ENCODE peak calls at places on chromosome 14, in eight cellular contexts. X, I, C, H, M, G, W and Q are unnamed samples.

GRCh38 chr14:34539407-34540180 is at the start of gene EAPP:
- DNase-seq in X (peak), I (peak), C (peak), H (peak), M (peak), G (peak), W (peak), Q (peak)

GRCh38 chr14:61704554-61704953 is 9.2 kb downstream of the HIF1A start:
- DNase-seq in X (no peak), I (no peak), C (no peak), H (no peak), M (no peak), G (no peak), W (no peak), Q (no peak)

GRCh38 chr14:69547701-69548348 is 26.8 kb downstream of the CCDC177 start:
- DNase-seq in X (no peak), I (peak), C (peak), H (no peak), M (no peak), G (peak), W (no peak), Q (no peak)

GRCh38 chr14:34051966-34052657 is 101.2 kb upstream of the EGLN3 start:
- DNase-seq in X (no peak), I (no peak), C (no peak), H (no peak), M (peak), G (no peak), W (peak), Q (no peak)

GRCh38 chr14:20489093-20489994 is 16.0 kb upstream of the RNASE10 start:
- DNase-seq in X (no peak), I (no peak), C (no peak), H (no peak), M (peak), G (no peak), W (no peak), Q (no peak)

GRCh38 chr14:22221508-22221907 is 367.5 kb downstream of the DAD1 start:
- DNase-seq in X (no peak), I (peak), C (peak), H (no peak), M (no peak), G (no peak), W (no peak), Q (no peak)

GRCh38 chr14:61551419-61551818 is 143.9 kb upstream of the HIF1A start:
- DNase-seq in X (no peak), I (no peak), C (no peak), H (no peak), M (no peak), G (no peak), W (no peak), Q (no peak)

GRCh38 chr14:95668235-95668772 is 17.9 kb upstream of the TCL1B start:
- DNase-seq in X (no peak), I (no peak), C (no peak), H (no peak), M (peak), G (no peak), W (no peak), Q (no peak)

GRCh38 chr14:68016243-68016914 is 196.8 kb downstream of the RAD51B start:
- DNase-seq in X (no peak), I (no peak), C (no peak), H (no peak), M (no peak), G (no peak), W (no peak), Q (no peak)

GRCh38 chr14:102187044-102187443 is 47.3 kb downstream of the WDR20 start:
- DNase-seq in X (no peak), I (peak), C (no peak), H (no peak), M (no peak), G (no peak), W (no peak), Q (no peak)

GRCh38 chr14:84036863-84037262 is 1493.1 kb upstream of the FLRT2 start:
- DNase-seq in X (no peak), I (no peak), C (no peak), H (no peak), M (peak), G (no peak), W (no peak), Q (no peak)

GRCh38 chr14:93778856-93779629 is 9.2 kb downstream of the PRIMA1 start:
- DNase-seq in X (peak), I (no peak), C (no peak), H (no peak), M (no peak), G (no peak), W (no peak), Q (no peak)

GRCh38 chr14:72776701-72777255 is 117.1 kb downstream of the DPF3 start:
- DNase-seq in X (no peak), I (peak), C (no peak), H (no peak), M (no peak), G (no peak), W (peak), Q (no peak)

GRCh38 chr14:86787782-86788181 is 1205.2 kb downstream of the GALC start:
- DNase-seq in X (no peak), I (no peak), C (no peak), H (no peak), M (no peak), G (no peak), W (no peak), Q (no peak)

GRCh38 chr14:64760146-64760755 is 56.0 kb downstream of the PLEKHG3 start:
- DNase-seq in X (peak), I (peak), C (peak), H (peak), M (no peak), G (peak), W (no peak), Q (no peak)

GRCh38 chr14:83023369-83023768 is 1489.7 kb upstream of the SEL1L start:
- DNase-seq in X (no peak), I (no peak), C (no peak), H (no peak), M (no peak), G (no peak), W (no peak), Q (no peak)

GRCh38 chr14:22898302-22898894 is 15.4 kb downstream of the REM2 start:
- DNase-seq in X (no peak), I (no peak), C (no peak), H (no peak), M (no peak), G (no peak), W (no peak), Q (no peak)

GRCh38 chr14:55721353-55721752 is 141.3 kb downstream of the KTN1 start:
- DNase-seq in X (no peak), I (no peak), C (no peak), H (no peak), M (no peak), G (no peak), W (no peak), Q (no peak)

DNA sequence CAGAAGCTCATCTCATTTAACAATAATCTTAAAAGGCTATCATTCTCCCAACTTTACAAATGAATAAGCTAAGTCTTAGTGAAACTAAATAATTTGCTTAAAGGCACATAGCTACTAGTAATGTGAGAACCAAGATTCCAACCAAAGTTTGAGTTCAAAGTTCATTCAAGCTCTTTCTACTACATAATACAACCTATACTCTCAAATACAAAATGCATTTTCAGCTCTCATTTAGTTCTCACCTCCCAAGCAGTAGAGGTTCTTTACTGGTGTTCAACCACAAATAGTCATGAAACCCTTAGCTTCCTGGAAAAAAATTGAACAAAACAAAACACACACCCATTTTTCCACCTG is 43.5 kb downstream of the DDHD1 start:
- DNase-seq in X (no peak), I (no peak), C (no peak), H (no peak), M (peak), G (no peak), W (no peak), Q (no peak)
- H3K4me3 ChIP-seq in X (no peak), I (no peak), C (no peak), H (peak), M (peak), G (no peak), W (no peak), Q (no peak)

DNA sequence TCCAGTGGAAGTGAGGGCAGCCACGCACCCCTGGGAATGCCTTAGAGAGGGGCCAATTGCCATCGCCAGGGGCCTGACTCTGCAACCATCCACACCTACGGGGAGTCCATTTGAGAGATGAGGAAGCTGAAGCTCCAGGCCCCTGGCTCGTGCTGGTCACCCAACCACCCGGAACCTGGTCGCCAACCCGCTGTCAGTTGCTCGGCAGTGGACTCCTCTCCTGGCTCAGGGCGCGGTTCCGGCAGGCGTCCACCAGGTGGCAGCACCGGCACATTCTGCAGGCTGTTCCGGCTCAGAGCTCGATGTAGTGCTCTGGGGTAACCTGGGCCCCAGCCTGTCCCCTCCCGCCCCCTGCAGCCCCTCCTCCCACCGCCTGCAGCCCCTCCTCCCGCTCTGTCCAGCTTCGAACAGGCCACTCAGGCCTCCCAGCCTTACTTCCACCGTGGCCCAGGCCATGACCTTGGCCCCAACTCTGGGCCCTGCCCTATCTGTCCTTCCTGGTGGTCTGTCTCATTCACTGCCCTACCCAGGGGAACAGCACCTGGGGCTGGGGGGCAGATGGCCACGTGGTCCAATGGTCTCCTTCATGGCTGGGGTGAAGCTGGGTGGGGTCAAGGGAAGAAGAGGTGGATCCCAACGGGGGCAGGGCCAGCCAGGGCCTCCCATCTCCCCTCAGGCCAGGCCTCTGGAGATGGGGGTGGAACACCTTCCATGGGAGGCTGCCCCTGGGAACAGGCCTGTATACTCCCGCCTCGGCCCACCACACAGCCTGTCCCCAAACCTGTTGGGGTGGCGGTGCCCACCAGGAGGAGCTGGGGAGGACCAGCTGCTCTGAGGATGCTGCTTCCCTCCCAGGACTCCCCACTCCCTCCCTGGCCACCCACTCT is 15.7 kb downstream of the SIVA1 start:
- DNase-seq in X (peak), I (peak), C (peak), H (peak), M (peak), G (peak), W (peak), Q (peak)
- TF ChIP-seq POLR2AphosphoS5 in X (no peak), I (peak), C (no peak), H (peak), M (no peak), G (no peak), W (peak), Q (peak)

GRCh38 chr14:76261371-76261811 is 109.7 kb downstream of the GPATCH2L start:
- DNase-seq in X (no peak), I (no peak), C (no peak), H (no peak), M (no peak), G (no peak), W (no peak), Q (no peak)
- H3K4me3 ChIP-seq in X (no peak), I (peak), C (no peak), H (no peak), M (no peak), G (no peak), W (no peak), Q (no peak)

DNA sequence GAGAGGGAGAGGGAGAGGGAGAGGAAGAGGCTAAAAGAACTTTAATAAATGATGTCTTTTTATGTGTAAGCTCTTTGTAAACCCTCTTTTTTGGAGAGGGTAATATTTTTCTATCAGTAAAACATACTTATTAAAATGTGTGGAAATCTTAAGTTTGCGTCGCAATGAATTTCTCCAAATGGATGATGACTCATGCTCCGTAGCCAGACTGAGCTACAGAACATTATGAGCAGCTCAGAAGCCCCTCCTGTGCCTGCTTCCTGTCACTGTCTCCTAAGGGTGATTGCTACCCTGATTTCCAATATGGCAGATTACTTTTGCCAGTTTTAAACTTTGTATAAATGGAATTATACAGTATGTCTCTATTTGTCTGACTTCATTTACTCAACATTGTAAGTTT is 13.0 kb upstream of the PYGL start:
- DNase-seq in X (no peak), I (no peak), C (no peak), H (no peak), M (no peak), G (no peak), W (no peak), Q (no peak)
- TF ChIP-seq POLR2AphosphoS5 in X (no peak), I (no peak), C (no peak), H (no peak), M (no peak), G (no peak), W (no peak), Q (no peak)

GRCh38 chr14:105491366-105492006 is 440 bp downstream of the TEDC1 start:
- DNase-seq in X (peak), I (peak), C (peak), H (peak), M (peak), G (peak), W (no peak), Q (no peak)

GRCh38 chr14:105488781-105489606 is 2.1 kb upstream of the TEDC1 start:
- DNase-seq in X (no peak), I (no peak), C (no peak), H (no peak), M (no peak), G (no peak), W (no peak), Q (no peak)

GRCh38 chr14:105490572-105491365 is at the start of gene TEDC1:
- DNase-seq in X (peak), I (peak), C (peak), H (peak), M (peak), G (peak), W (peak), Q (peak)

GRCh38 chr14:105489607-105490317 is 1.3 kb upstream of the TEDC1 start:
- DNase-seq in X (peak), I (peak), C (peak), H (peak), M (peak), G (peak), W (no peak), Q (peak)

DNA sequence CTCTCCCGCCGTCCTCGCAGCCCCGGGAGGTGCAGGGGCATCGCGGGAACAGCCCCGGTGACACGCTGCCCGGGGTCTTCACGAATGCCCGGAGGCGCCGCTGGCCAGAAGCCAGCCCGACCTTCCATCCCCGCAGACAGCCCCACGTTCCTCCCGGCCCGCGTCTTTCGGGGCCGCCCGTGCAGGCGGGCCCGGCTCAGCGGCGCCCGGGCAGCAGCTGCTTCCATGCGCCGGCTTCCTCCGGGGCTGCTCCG is 801 bp upstream of the TEDC1 start:
- DNase-seq in X (no peak), I (no peak), C (no peak), H (no peak), M (no peak), G (no peak), W (no peak), Q (no peak)
- H3K4me3 ChIP-seq in X (peak), I (peak), C (peak), H (peak), M (peak), G (peak), W (peak), Q (peak)

GRCh38 chr14:91883770-91884169 is 16.4 kb upstream of the TC2N start:
- DNase-seq in X (no peak), I (no peak), C (no peak), H (no peak), M (no peak), G (no peak), W (no peak), Q (no peak)
- TF ChIP-seq POLR2AphosphoS5 in X (no peak), I (no peak), C (no peak), H (no peak), M (no peak), G (no peak), W (peak), Q (no peak)

GRCh38 chr14:24092960-24093900 is 881 bp upstream of the PCK2 start:
- DNase-seq in X (no peak), I (no peak), C (no peak), H (peak), M (no peak), G (no peak), W (no peak), Q (no peak)
- H3K4me3 ChIP-seq in X (peak), I (peak), C (no peak), H (peak), M (peak), G (peak), W (peak), Q (peak)